ENCODE peak calls at places on chromosomes 5 and 9, in ten cellular contexts. R is PC-9, J is PC-3, S is hepatocyte, E is OCI-LY7, U is GM23338, G is HCT116, X is MM.1S, T is SK-N-SH, O is Karpas-422. C is an unnamed sample.

GRCh38 chr5:172640139-172640538 is 924 bp upstream of the NEURL1B start:
- DNase-seq in R (no peak), J (no peak), S (no peak), E (no peak), U (no peak), G (no peak), X (no peak), T (no peak), O (no peak), C (no peak)

GRCh38 chr9:16721972-16722371 is 148.5 kb downstream of the BNC2 start:
- DNase-seq in R (no peak), J (no peak), S (peak; percentile 10), E (no peak), U (no peak), G (no peak), X (no peak), T (no peak), O (no peak), C (peak; percentile 91)

GRCh38 chr5:27325513-27325912 is 287.1 kb upstream of the CDH9 start:
- DNase-seq in R (no peak), J (no peak), S (no peak), E (no peak), U (no peak), G (no peak), X (no peak), T (no peak), O (no peak), C (no peak)

GRCh38 chr9:129469188-129469987 is 151.5 kb downstream of the C9orf50 start:
- DNase-seq in R (no peak), J (no peak), S (no peak), E (no peak), U (peak; percentile 87), G (no peak), X (no peak), T (no peak), O (no peak), C (no peak)

GRCh38 chr5:54944364-54944763 is 41.0 kb downstream of the ESM1 start:
- DNase-seq in R (no peak), J (peak; percentile 40), S (peak; percentile 27), E (peak; percentile 28), U (peak; percentile 50), G (peak; percentile 12), X (peak; percentile 33), T (peak; percentile 22), O (peak; percentile 62), C (peak; percentile 59)

GRCh38 chr5:132264546-132265335 is 7.2 kb downstream of the PDLIM4 start:
- DNase-seq in R (no peak), J (no peak), S (no peak), E (no peak), U (no peak), G (no peak), X (no peak), T (no peak), O (no peak), C (peak; percentile 40)

GRCh38 chr9:122975196-122975595 is 34.4 kb downstream of the RABGAP1 start:
- DNase-seq in R (no peak), J (no peak), S (no peak), E (no peak), U (no peak), G (no peak), X (no peak), T (no peak), O (no peak), C (no peak)

GRCh38 chr5:10500669-10501068 is 59.0 kb downstream of the ROPN1L start:
- DNase-seq in R (no peak), J (no peak), S (no peak), E (no peak), U (no peak), G (no peak), X (no peak), T (no peak), O (no peak), C (no peak)

DNA sequence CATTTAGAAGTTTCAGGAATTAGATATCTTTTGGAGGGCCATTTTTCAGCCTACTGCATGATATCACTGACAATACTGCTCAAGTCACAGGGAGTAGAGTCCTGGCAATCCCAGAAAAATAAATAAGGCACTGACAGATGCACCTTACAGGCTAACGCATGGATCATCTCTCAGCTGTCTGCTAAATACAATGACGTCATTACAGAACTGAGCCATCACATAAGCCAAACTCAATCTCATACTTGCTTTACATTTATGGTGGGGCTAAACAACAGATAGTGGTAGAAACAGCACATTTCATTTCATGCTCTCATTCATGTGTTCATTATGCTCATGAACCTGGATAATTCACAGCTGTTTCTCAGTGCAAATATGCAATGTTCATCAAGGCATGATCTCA is 243.6 kb downstream of the SEMA5A start:
- DNase-seq in R (no peak), J (peak; percentile 35), S (no peak), E (no peak), U (no peak), G (no peak), X (no peak), T (no peak), O (no peak), C (peak; percentile 18)
- H3K9me2 ChIP-seq in R (no peaks in the 10 kb centered on the region), J (no peaks in the 10 kb centered on the region), S (no peaks in the 10 kb centered on the region), E (no peaks in the 10 kb centered on the region), U (no peaks in the 10 kb centered on the region), G (no peaks in the 10 kb centered on the region), X (no peaks in the 10 kb centered on the region), T (no peaks in the 10 kb centered on the region), O (no peaks in the 10 kb centered on the region), C (no peaks in the 10 kb centered on the region)

DNA sequence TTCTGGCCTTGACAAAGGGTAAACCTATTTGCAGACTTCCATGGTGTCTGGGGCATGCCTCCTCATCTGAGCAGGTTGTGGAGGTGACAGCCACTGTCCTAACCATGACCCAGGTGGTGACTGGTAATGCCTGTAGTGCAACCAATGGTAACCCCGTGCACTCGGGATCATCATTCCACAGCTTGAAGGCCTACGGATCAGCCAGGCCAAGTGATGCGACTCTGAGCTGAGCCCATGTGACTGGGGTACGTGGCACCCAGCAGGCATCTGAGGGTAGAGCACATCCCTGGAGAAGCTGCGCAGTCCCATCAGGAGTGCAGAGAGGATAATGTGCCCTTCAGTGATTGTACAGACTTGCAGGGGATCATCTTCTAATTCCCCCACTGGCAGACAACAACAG is 35.0 kb downstream of the DROSHA start:
- DNase-seq in R (no peak), J (no peak), S (no peak), E (no peak), U (no peak), G (no peak), X (no peak), T (no peak), O (no peak), C (no peak)
- H3K9me2 ChIP-seq in R (no peaks in the 10 kb centered on the region), J (no peaks in the 10 kb centered on the region), S (no peaks in the 10 kb centered on the region), E (no peaks in the 10 kb centered on the region), U (no peaks in the 10 kb centered on the region), G (no peaks in the 10 kb centered on the region), X (no peaks in the 10 kb centered on the region), T (no peaks in the 10 kb centered on the region), O (no peaks in the 10 kb centered on the region), C (no peaks in the 10 kb centered on the region)

DNA sequence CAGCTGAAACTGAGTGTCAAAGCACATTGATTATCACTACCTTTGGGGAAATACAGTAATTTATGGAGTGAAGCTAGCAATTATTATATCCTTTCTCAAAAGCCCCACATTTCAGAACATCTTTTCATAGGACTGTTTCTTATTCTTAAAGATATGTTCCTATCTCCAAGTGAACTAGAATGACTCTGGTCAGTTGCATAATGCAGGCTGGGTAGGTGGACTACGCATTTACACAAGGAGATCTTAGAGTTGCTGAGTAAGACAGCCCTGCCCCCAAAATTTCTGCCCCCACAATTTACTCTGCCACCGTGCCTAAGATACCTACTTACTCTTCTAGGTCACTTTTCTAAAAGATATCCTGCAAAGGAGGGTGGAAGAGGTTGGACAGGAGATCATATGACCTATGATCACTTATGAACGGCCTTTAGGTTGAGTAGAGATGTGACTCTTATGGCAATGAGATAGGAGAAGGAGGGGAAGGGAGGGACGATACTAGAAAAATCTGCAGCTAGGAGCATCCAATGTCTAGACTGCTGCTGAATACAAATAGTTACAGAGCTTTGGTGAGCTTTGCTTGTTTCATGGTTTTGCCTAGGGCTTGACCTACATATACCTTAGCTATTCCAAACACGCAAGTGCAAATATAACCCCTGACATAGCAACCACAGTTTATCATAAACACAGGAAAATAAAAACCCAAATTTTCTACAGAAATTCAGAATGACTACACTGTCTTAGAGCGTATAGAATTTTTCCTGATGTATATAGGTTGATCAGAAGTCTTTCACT is 121.7 kb downstream of the GLIS3 start:
- DNase-seq in R (no peak), J (peak; percentile 38), S (no peak), E (no peak), U (no peak), G (no peak), X (no peak), T (no peak), O (no peak), C (no peak)
- H3K9me2 ChIP-seq in R (no peaks in the 10 kb centered on the region), J (no peaks in the 10 kb centered on the region), S (no peaks in the 10 kb centered on the region), E (no peaks in the 10 kb centered on the region), U (peaks cover 7% of the 10 kb centered on the region), G (no peaks in the 10 kb centered on the region), X (no peaks in the 10 kb centered on the region), T (no peaks in the 10 kb centered on the region), O (no peaks in the 10 kb centered on the region), C (no peaks in the 10 kb centered on the region)

GRCh38 chr9:79196606-79197005 is 375.2 kb upstream of the TLE4 start:
- DNase-seq in R (no peak), J (no peak), S (no peak), E (no peak), U (no peak), G (no peak), X (no peak), T (no peak), O (no peak), C (peak; percentile 67)

GRCh38 chr9:79195904-79196303 is 375.9 kb upstream of the TLE4 start:
- DNase-seq in R (no peak), J (no peak), S (no peak), E (no peak), U (no peak), G (no peak), X (no peak), T (no peak), O (no peak), C (peak; percentile 85)

GRCh38 chr9:79193001-79193400 is 378.8 kb upstream of the TLE4 start:
- DNase-seq in R (no peak), J (no peak), S (no peak), E (no peak), U (no peak), G (no peak), X (no peak), T (no peak), O (no peak), C (peak; percentile 92)

GRCh38 chr9:79189511-79189924 is 382.2 kb upstream of the TLE4 start:
- DNase-seq in R (no peak), J (peak; percentile 5), S (no peak), E (no peak), U (no peak), G (no peak), X (no peak), T (peak; percentile 16), O (no peak), C (peak; percentile 89)

DNA sequence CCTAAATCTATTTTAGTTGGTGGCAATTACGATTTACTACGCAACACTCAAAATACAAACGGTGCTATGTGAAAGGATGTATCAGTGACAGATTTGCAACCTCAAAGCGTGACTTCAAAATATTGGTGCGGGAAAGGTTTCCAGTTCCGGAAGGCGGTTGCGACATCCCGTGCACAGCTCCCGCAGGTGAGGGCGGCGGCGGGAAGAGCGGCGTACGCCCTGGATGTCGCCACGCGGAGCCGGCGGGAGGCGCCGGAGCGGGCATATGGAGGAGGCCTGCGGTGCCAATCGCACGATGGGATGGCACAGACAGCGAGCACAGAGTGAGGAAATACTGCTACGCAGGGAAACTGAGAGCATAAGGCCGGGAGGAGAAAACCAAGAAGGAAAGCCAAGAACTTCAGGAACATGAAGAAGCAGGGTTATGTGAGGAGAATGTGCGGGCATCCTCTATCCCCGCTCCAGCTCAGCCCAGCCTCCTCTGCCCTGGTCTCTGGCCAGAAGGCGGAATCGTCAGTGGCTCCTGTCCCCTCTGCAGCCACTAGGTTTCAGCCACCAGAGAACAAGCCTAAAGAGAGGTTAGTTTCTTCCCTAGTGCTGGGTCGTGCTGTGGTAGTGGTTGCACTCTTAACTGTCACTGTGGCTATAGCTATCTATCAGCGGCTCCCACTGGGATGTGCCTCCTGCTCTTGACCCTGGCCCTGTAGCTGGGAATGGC is 378.1 kb upstream of the TLE4 start:
- DNase-seq in R (no peak), J (no peak), S (no peak), E (no peak), U (peak; percentile 14), G (no peak), X (no peak), T (no peak), O (no peak), C (no peak)
- H3K9me2 ChIP-seq in R (no peaks in the 10 kb centered on the region), J (no peaks in the 10 kb centered on the region), S (no peaks in the 10 kb centered on the region), E (no peaks in the 10 kb centered on the region), U (peaks cover 7% of the 10 kb centered on the region), G (no peaks in the 10 kb centered on the region), X (no peaks in the 10 kb centered on the region), T (no peaks in the 10 kb centered on the region), O (no peaks in the 10 kb centered on the region), C (no peaks in the 10 kb centered on the region)